ENCODE peak calls at places on chromosomes 16 and 17, in seven cellular contexts. Z is fibroblast of lung; D is CD4-positive, CD25-positive, alpha-beta regulatory T cell; X is cardiac muscle cell; F is aorta; V is body of pancreas; A is suprapubic skin. R is an unnamed sample. For H3K9me3 and H3K27me3, the result is how much of the 10 kb centered on the place peaks cover.

GRCh38 chr17:73731733-73732132 is 87.5 kb upstream of the SDK2 start:
- DNase-seq in Z (no peak), D (no peak), X (no peak), F (no peak), V (no peak), A (no peak), R (no peak)

GRCh38 chr16:53546988-53547391 is 44.0 kb upstream of the AKTIP start:
- DNase-seq in Z (no peak), D (peak), X (no peak), F (no peak), V (no peak), A (no peak), R (no peak)

GRCh38 chr17:27526603-27527002 is 70.4 kb downstream of the KSR1 start:
- DNase-seq in Z (peak), D (no peak), X (peak), F (peak), V (peak), A (no peak), R (no peak)

GRCh38 chr16:71572497-71573116 is 4.3 kb downstream of the TAT start:
- DNase-seq in Z (no peak), D (no peak), X (no peak), F (no peak), V (peak), A (no peak), R (no peak)

GRCh38 chr16:29645699-29646187 is 17.3 kb upstream of the SPN start:
- DNase-seq in Z (no peak), D (no peak), X (peak), F (peak), V (no peak), A (no peak), R (no peak)

GRCh38 chr16:24876231-24876630 is 30.5 kb downstream of the SLC5A11 start:
- DNase-seq in Z (no peak), D (no peak), X (no peak), F (no peak), V (no peak), A (no peak), R (no peak)

GRCh38 chr16:85990861-85991301 is 91.9 kb downstream of the IRF8 start:
- DNase-seq in Z (no peak), D (no peak), X (no peak), F (no peak), V (no peak), A (peak), R (no peak)

GRCh38 chr17:53979991-53980390 is 157.3 kb downstream of the KIF2B start:
- DNase-seq in Z (no peak), D (no peak), X (no peak), F (no peak), V (no peak), A (no peak), R (no peak)

GRCh38 chr17:18187226-18187625 is 3.6 kb downstream of the ALKBH5 start:
- DNase-seq in Z (peak), D (no peak), X (peak), F (no peak), V (no peak), A (no peak), R (no peak)

GRCh38 chr16:11896776-11897175 is 19.0 kb downstream of the GSPT1 start:
- DNase-seq in Z (peak), D (no peak), X (peak), F (no peak), V (no peak), A (no peak), R (no peak)

GRCh38 chr16:50332599-50332998 is 36.2 kb downstream of the BRD7 start:
- DNase-seq in Z (no peak), D (no peak), X (no peak), F (no peak), V (no peak), A (no peak), R (no peak)

GRCh38 chr17:2017274-2017941 is 7.7 kb downstream of the RTN4RL1 start:
- DNase-seq in Z (no peak), D (no peak), X (no peak), F (no peak), V (no peak), A (no peak), R (no peak)

GRCh38 chr17:10197721-10198508 is 491 bp downstream of the GAS7 start:
- DNase-seq in Z (no peak), D (no peak), X (no peak), F (peak), V (no peak), A (peak), R (no peak)

GRCh38 chr16:1669698-1670097 is 8.4 kb upstream of the JPT2 start:
- DNase-seq in Z (no peak), D (no peak), X (no peak), F (no peak), V (no peak), A (no peak), R (no peak)

GRCh38 chr17:29238133-29238850 is 8.4 kb upstream of the CRYBA1 start:
- DNase-seq in Z (peak), D (no peak), X (peak), F (no peak), V (no peak), A (no peak), R (no peak)

GRCh38 chr16:51268237-51268636 is 117.2 kb upstream of the SALL1 start:
- DNase-seq in Z (no peak), D (no peak), X (no peak), F (no peak), V (no peak), A (no peak), R (no peak)

GRCh38 chr16:6375471-6376075 is 957.1 kb upstream of the RBFOX1 start:
- DNase-seq in Z (no peak), D (no peak), X (no peak), F (no peak), V (no peak), A (no peak), R (no peak)

GRCh38 chr17:81057079-81057730 is 22.3 kb downstream of the BAIAP2 start:
- DNase-seq in Z (no peak), D (no peak), X (peak), F (no peak), V (no peak), A (no peak), R (no peak)

GRCh38 chr16:24036614-24037013 is 200.8 kb downstream of the PRKCB start:
- DNase-seq in Z (peak), D (peak), X (peak), F (no peak), V (peak), A (no peak), R (peak)

GRCh38 chr17:7515912-7516610 is 31.9 kb downstream of the POLR2A start:
- DNase-seq in Z (peak), D (no peak), X (peak), F (no peak), V (no peak), A (no peak), R (no peak)

GRCh38 chr17:3888343-3889171 is 4.3 kb downstream of the CAMKK1 start:
- DNase-seq in Z (peak), D (no peak), X (peak), F (peak), V (peak), A (peak), R (peak)

GRCh38 chr17:8621585-8621984 is 8.9 kb downstream of the MYH10 start:
- DNase-seq in Z (peak), D (no peak), X (peak), F (no peak), V (no peak), A (no peak), R (no peak)

GRCh38 chr16:72198021-72198420 is 26.1 kb upstream of the PMFBP1 start:
- DNase-seq in Z (peak), D (no peak), X (peak), F (no peak), V (peak), A (no peak), R (peak)

GRCh38 chr17:42845918-42846593 is 1.7 kb downstream of the AOC2 start:
- DNase-seq in Z (no peak), D (no peak), X (no peak), F (no peak), V (no peak), A (no peak), R (no peak)

GRCh38 chr17:77692571-77693161 is 265.8 kb upstream of the TNRC6C start:
- DNase-seq in Z (peak), D (no peak), X (no peak), F (no peak), V (no peak), A (no peak), R (peak)

GRCh38 chr16:25493136-25493811 is 198.5 kb upstream of the HS3ST4 start:
- DNase-seq in Z (peak), D (no peak), X (no peak), F (no peak), V (no peak), A (no peak), R (no peak)

GRCh38 chr17:34542700-34543336 is 36.6 kb upstream of the TMEM132E start:
- DNase-seq in Z (peak), D (peak), X (peak), F (no peak), V (peak), A (no peak), R (peak)

GRCh38 chr17:56021681-56022205 is 131.5 kb upstream of the ANKFN1 start:
- DNase-seq in Z (no peak), D (no peak), X (no peak), F (no peak), V (no peak), A (no peak), R (peak)

GRCh38 chr16:64950731-64951130 is 171.1 kb downstream of the CDH11 start:
- DNase-seq in Z (no peak), D (no peak), X (no peak), F (no peak), V (no peak), A (no peak), R (no peak)

GRCh38 chr16:64950262-64950661 is 171.6 kb downstream of the CDH11 start:
- DNase-seq in Z (no peak), D (no peak), X (no peak), F (no peak), V (no peak), A (no peak), R (no peak)

GRCh38 chr16:64947651-64948050 is 174.2 kb downstream of the CDH11 start:
- DNase-seq in Z (no peak), D (no peak), X (no peak), F (no peak), V (no peak), A (no peak), R (no peak)

GRCh38 chr16:64951193-64951592 is 170.7 kb downstream of the CDH11 start:
- DNase-seq in Z (no peak), D (no peak), X (no peak), F (no peak), V (no peak), A (no peak), R (no peak)

GRCh38 chr16:64948056-64948455 is 173.8 kb downstream of the CDH11 start:
- DNase-seq in Z (no peak), D (no peak), X (no peak), F (no peak), V (no peak), A (no peak), R (no peak)
- H3K9me3 ChIP-seq in Z (under half), D (under half), X (under half), F (under half), V (under half), A (under half), R (under half)

GRCh38 chr16:57469917-57470470 is 7.5 kb downstream of the POLR2C start:
- DNase-seq in Z (no peak), D (no peak), X (no peak), F (no peak), V (no peak), A (no peak), R (no peak)

GRCh38 chr16:57470683-57471082 is 8.2 kb downstream of the POLR2C start:
- DNase-seq in Z (no peak), D (no peak), X (peak), F (peak), V (peak), A (no peak), R (no peak)

GRCh38 chr16:57468346-57468745 is 5.9 kb downstream of the POLR2C start:
- DNase-seq in Z (no peak), D (no peak), X (no peak), F (no peak), V (no peak), A (no peak), R (no peak)

GRCh38 chr16:57471209-57471608 is 8.7 kb downstream of the POLR2C start:
- DNase-seq in Z (no peak), D (no peak), X (no peak), F (no peak), V (no peak), A (no peak), R (no peak)

GRCh38 chr16:57469046-57469445 is 6.6 kb downstream of the POLR2C start:
- DNase-seq in Z (no peak), D (no peak), X (no peak), F (no peak), V (no peak), A (no peak), R (no peak)
- H3K27me3 ChIP-seq in Z (under half), D (under half), X (under half), F (under half), V (under half), A (under half), R (under half)

DNA sequence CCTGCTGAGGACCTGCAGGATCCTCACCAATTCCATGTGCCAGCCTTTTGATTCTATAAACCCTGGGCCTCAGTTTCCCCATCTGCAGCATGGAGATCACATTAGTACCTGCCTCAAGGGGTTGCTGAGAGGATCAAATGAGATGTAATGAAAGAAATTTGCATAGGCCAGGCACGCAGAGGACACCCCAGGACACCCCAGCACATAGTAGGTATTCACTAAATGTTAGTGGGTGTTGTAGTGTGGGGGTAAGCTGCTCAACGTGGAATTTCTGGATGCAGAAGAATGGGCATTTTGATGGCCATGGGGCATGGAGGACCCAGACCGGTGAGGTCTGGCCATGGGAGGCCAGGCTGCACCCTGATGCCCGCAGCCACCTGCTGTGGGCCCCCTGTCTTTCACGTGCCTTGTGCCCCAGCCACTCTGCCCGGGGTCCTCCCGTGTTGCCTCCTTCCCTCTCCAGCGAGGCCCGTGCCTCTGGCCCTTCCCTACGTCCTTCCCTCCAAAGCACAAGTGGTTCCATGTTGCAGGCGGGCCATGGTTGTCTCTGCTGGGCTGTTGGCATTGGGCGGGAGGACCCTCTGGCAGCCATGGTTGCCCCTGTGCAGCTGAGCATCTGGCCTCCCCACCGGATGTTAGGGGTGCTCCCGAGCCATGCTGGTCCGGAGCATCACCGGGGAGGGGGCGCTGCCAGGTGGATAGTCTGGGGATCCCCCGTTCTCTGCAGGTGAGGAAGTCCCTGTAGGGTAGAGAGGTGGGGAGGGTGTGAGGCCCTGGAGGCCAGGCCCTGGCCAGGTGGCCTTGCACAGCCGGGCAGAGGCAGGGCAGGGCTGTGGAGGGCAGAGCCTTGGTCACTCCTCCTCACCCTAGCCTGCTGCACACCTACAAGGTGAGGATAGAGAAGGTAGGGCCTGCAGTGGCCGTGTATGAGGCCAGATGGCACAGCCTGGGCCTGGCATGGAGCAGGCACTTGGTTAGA is 8.6 kb downstream of the MAP2K3 start:
- DNase-seq in Z (no peak), D (no peak), X (no peak), F (no peak), V (no peak), A (no peak), R (no peak)
- H3K9me3 ChIP-seq in Z (under half), D (under half), X (under half), F (under half), V (under half), A (under half), R (under half)

GRCh38 chr17:36948717-36949460 is at the start of gene AATF:
- DNase-seq in Z (peak), D (peak), X (peak), F (peak), V (peak), A (peak), R (peak)
- H3K27me3 ChIP-seq in Z (under half), D (under half), X (under half), F (under half), V (under half), A (under half), R (under half)

GRCh38 chr16:35747658-35748455 is 2288.4 kb downstream of the TP53TG3F start:
- DNase-seq in Z (no peak), D (no peak), X (no peak), F (no peak), V (no peak), A (no peak), R (no peak)

GRCh38 chr16:35746963-35747657 is 2287.7 kb downstream of the TP53TG3F start:
- DNase-seq in Z (no peak), D (no peak), X (no peak), F (no peak), V (no peak), A (no peak), R (no peak)

GRCh38 chr16:35745821-35746248 is 2286.4 kb downstream of the TP53TG3F start:
- DNase-seq in Z (no peak), D (no peak), X (no peak), F (no peak), V (no peak), A (no peak), R (no peak)

GRCh38 chr16:35745191-35745590 is 2285.8 kb downstream of the TP53TG3F start:
- DNase-seq in Z (no peak), D (no peak), X (no peak), F (no peak), V (no peak), A (no peak), R (peak)

GRCh38 chr16:35746281-35746962 is 2287.0 kb downstream of the TP53TG3F start:
- DNase-seq in Z (no peak), D (no peak), X (no peak), F (no peak), V (no peak), A (no peak), R (no peak)
- H3K9me3 ChIP-seq in Z (under half), D (half or more), X (under half), F (under half), V (under half), A (under half), R (under half)

GRCh38 chr16:56606071-56606687 is 2.2 kb upstream of the MT2A start:
- DNase-seq in Z (peak), D (no peak), X (peak), F (no peak), V (no peak), A (peak), R (peak)
- H3K27me3 ChIP-seq in Z (under half), D (under half), X (half or more), F (under half), V (under half), A (under half), R (under half)